ENCODE peak calls at places on chromosomes 13 and 19, in four cellular contexts. One of them, this sample, is unnamed. For H3K4me1, the result is how much of the 10 kb centered on the place peaks cover.

GRCh38 chr13:60922526-60923231 is 493.0 kb downstream of the PCDH20 start:
- DNase-seq in ascending aorta: no peak
- DNase-seq in left lung: no peak
- DNase-seq in Peyer's patch: no peak
- DNase-seq in this sample: no peak

GRCh38 chr19:13843104-13843921 is 33.6 kb upstream of the NANOS3 start:
- DNase-seq in left lung: peak
- DNase-seq in Peyer's patch: peak
- DNase-seq in ascending aorta: peak
- DNase-seq in this sample: peak

GRCh38 chr13:52850396-52851152 is 2.1 kb upstream of the PCDH8 start:
- DNase-seq in left lung: peak
- DNase-seq in ascending aorta: peak
- DNase-seq in Peyer's patch: peak
- DNase-seq in this sample: peak

GRCh38 chr19:3178973-3179738 is 587 bp downstream of the S1PR4 start:
- DNase-seq in left lung: peak
- DNase-seq in Peyer's patch: peak
- DNase-seq in ascending aorta: no peak
- DNase-seq in this sample: peak

GRCh38 chr13:49676581-49677298 is 14.5 kb downstream of the EBPL start:
- DNase-seq in left lung: no peak
- DNase-seq in Peyer's patch: no peak
- DNase-seq in ascending aorta: no peak
- DNase-seq in this sample: no peak

GRCh38 chr19:47228168-47228936 is 2.6 kb downstream of the BBC3 start:
- DNase-seq in ascending aorta: peak
- DNase-seq in left lung: no peak
- DNase-seq in Peyer's patch: peak
- DNase-seq in this sample: peak

GRCh38 chr13:74290324-74290773 is 156.1 kb upstream of the KLF12 start:
- DNase-seq in Peyer's patch: peak
- DNase-seq in left lung: no peak
- DNase-seq in ascending aorta: peak
- DNase-seq in this sample: peak

GRCh38 chr19:37874784-37875183 is 31.6 kb downstream of the WDR87 start:
- DNase-seq in left lung: no peak
- DNase-seq in Peyer's patch: no peak
- DNase-seq in ascending aorta: no peak
- DNase-seq in this sample: no peak

GRCh38 chr19:33392341-33393285 is 19.1 kb downstream of the CEBPG start:
- DNase-seq in left lung: peak
- DNase-seq in Peyer's patch: peak
- DNase-seq in ascending aorta: no peak
- DNase-seq in this sample: peak

GRCh38 chr13:32940601-32941000 is 75.6 kb upstream of the KL start:
- DNase-seq in ascending aorta: no peak
- DNase-seq in Peyer's patch: no peak
- DNase-seq in left lung: no peak
- DNase-seq in this sample: no peak

GRCh38 chr19:19871932-19872331 is 6.2 kb downstream of the ZNF253 start:
- DNase-seq in Peyer's patch: no peak
- DNase-seq in left lung: no peak
- DNase-seq in ascending aorta: no peak
- DNase-seq in this sample: no peak

GRCh38 chr13:105050696-105051095 is 1484.8 kb downstream of the EFNB2 start:
- DNase-seq in Peyer's patch: no peak
- DNase-seq in ascending aorta: no peak
- DNase-seq in left lung: no peak
- DNase-seq in this sample: no peak

GRCh38 chr13:27712421-27712820 is 79.9 kb upstream of the GSX1 start:
- DNase-seq in left lung: no peak
- DNase-seq in Peyer's patch: peak
- DNase-seq in ascending aorta: no peak
- DNase-seq in this sample: peak

GRCh38 chr13:27923794-27924528 is 4.2 kb downstream of the PDX1 start:
- DNase-seq in ascending aorta: no peak
- DNase-seq in left lung: peak
- DNase-seq in Peyer's patch: no peak
- DNase-seq in this sample: no peak

GRCh38 chr19:55255618-55256423 is 3.0 kb downstream of the PPP6R1 start:
- DNase-seq in Peyer's patch: peak
- DNase-seq in ascending aorta: no peak
- DNase-seq in left lung: peak
- DNase-seq in this sample: no peak

GRCh38 chr13:77507931-77508776 is 27.4 kb upstream of the SCEL start:
- DNase-seq in Peyer's patch: no peak
- DNase-seq in ascending aorta: no peak
- DNase-seq in left lung: no peak
- DNase-seq in this sample: no peak

GRCh38 chr19:43721469-43722048 is 5.7 kb downstream of the IRGC start:
- DNase-seq in Peyer's patch: no peak
- DNase-seq in ascending aorta: no peak
- DNase-seq in left lung: no peak
- DNase-seq in this sample: no peak

GRCh38 chr13:73338389-73338788 is 279.6 kb downstream of the KLF5 start:
- DNase-seq in Peyer's patch: no peak
- DNase-seq in ascending aorta: no peak
- DNase-seq in left lung: no peak
- DNase-seq in this sample: no peak

GRCh38 chr13:93878675-93879074 is 600.8 kb downstream of the DCT start:
- DNase-seq in Peyer's patch: no peak
- DNase-seq in left lung: no peak
- DNase-seq in ascending aorta: no peak
- DNase-seq in this sample: no peak

DNA sequence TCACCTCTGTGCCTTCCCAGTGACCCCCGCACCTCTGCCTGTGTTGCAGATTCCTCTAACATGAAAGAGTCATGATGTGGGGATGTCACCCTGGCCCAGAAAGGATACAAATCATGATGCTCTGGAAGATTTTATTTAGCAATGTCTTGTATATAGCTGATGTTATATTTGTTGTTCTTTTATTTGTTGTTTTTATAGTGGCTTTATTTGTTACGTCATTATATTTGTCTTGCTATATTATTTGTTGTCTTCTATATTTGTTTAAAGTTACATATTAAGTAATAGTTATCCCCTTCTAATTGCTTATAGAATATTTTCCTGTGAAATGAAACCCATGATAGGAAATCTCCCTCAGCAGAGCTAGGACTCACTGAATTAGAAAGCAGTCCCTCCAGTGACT is 1149.2 kb downstream of the UQCRFS1 start:
- DNase-seq in Peyer's patch: no peak
- DNase-seq in ascending aorta: no peak
- DNase-seq in left lung: no peak
- DNase-seq in this sample: no peak
- H3K4me1 ChIP-seq in Peyer's patch: under half
- H3K4me1 ChIP-seq in ascending aorta: under half
- H3K4me1 ChIP-seq in left lung: under half
- H3K4me1 ChIP-seq in this sample: under half

GRCh38 chr19:12841094-12841493 is 2.8 kb downstream of the MAST1 start:
- DNase-seq in Peyer's patch: no peak
- DNase-seq in ascending aorta: no peak
- DNase-seq in left lung: no peak
- DNase-seq in this sample: peak
- H3K4me3 ChIP-seq in Peyer's patch: no peak
- H3K4me3 ChIP-seq in ascending aorta: peak
- H3K4me3 ChIP-seq in left lung: no peak
- H3K4me3 ChIP-seq in this sample: no peak

DNA sequence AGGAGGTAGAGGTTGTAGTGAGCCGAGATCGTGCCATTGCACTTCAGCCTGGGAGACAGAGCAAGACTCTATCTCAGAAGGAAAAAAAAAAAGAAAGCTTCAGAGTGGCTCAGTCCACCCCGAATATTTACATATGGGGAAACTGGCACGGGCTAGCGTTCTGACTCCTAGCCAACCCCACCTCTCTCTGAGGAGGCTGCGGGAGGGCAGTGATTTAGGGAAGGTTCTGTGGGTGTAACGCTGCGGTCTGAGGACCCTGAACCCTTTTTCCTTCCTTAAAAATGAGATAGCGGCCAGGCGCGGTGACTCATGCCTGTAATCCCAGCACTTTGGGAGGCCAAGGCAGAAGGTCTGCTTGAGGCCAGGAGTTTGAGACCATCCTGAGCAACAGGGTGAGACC is 5.0 kb downstream of the LRRC25 start:
- DNase-seq in ascending aorta: peak
- DNase-seq in Peyer's patch: peak
- DNase-seq in left lung: peak
- DNase-seq in this sample: peak
- H3K4me1 ChIP-seq in ascending aorta: under half
- H3K4me1 ChIP-seq in Peyer's patch: under half
- H3K4me1 ChIP-seq in left lung: under half
- H3K4me1 ChIP-seq in this sample: under half

DNA sequence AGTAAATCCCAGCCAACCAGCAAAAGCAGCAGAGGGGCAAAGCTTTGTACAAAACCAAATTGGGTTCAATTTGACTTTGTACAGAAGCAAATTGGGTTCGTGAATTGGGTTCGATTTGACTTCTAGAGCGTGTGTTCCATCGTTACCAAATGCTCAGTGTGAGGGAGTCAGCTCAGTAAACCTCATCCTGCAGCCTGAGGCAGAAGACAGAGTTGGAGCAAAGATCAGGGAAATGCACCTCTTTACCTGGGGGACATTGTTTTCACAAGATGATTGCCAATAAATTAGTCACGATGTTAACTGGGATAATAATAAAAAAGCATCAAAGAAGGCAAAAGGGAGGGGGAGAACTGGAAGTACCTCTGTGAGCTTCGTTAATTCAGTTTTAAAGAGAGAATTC is 1.5 kb downstream of the RAB20 start:
- DNase-seq in Peyer's patch: no peak
- DNase-seq in left lung: no peak
- DNase-seq in ascending aorta: no peak
- DNase-seq in this sample: no peak
- H3K4me3 ChIP-seq in Peyer's patch: peak
- H3K4me3 ChIP-seq in left lung: peak
- H3K4me3 ChIP-seq in ascending aorta: peak
- H3K4me3 ChIP-seq in this sample: peak

GRCh38 chr13:20288561-20288960 is 56.4 kb upstream of the GJB6 start:
- DNase-seq in Peyer's patch: no peak
- DNase-seq in ascending aorta: no peak
- DNase-seq in left lung: no peak
- DNase-seq in this sample: no peak

GRCh38 chr13:20291037-20291436 is 58.9 kb upstream of the GJB6 start:
- DNase-seq in Peyer's patch: no peak
- DNase-seq in left lung: no peak
- DNase-seq in ascending aorta: no peak
- DNase-seq in this sample: no peak

GRCh38 chr13:20287976-20288375 is 55.9 kb upstream of the GJB6 start:
- DNase-seq in ascending aorta: no peak
- DNase-seq in Peyer's patch: no peak
- DNase-seq in left lung: no peak
- DNase-seq in this sample: no peak

GRCh38 chr13:20285530-20285929 is 53.4 kb upstream of the GJB6 start:
- DNase-seq in Peyer's patch: no peak
- DNase-seq in left lung: no peak
- DNase-seq in ascending aorta: no peak
- DNase-seq in this sample: no peak
- H3K4me1 ChIP-seq in Peyer's patch: under half
- H3K4me1 ChIP-seq in left lung: under half
- H3K4me1 ChIP-seq in ascending aorta: under half
- H3K4me1 ChIP-seq in this sample: under half

GRCh38 chr13:24746618-24747247 is 17.2 kb upstream of the RNF17 start:
- DNase-seq in ascending aorta: no peak
- DNase-seq in left lung: no peak
- DNase-seq in Peyer's patch: no peak
- DNase-seq in this sample: no peak
- H3K4me3 ChIP-seq in ascending aorta: peak
- H3K4me3 ChIP-seq in left lung: peak
- H3K4me3 ChIP-seq in Peyer's patch: no peak
- H3K4me3 ChIP-seq in this sample: no peak

GRCh38 chr19:30425885-30426838 is 54.0 kb downstream of the ZNF536 start:
- DNase-seq in Peyer's patch: no peak
- DNase-seq in left lung: no peak
- DNase-seq in ascending aorta: no peak
- DNase-seq in this sample: no peak
- H3K4me1 ChIP-seq in Peyer's patch: under half
- H3K4me1 ChIP-seq in left lung: under half
- H3K4me1 ChIP-seq in ascending aorta: under half
- H3K4me1 ChIP-seq in this sample: under half

DNA sequence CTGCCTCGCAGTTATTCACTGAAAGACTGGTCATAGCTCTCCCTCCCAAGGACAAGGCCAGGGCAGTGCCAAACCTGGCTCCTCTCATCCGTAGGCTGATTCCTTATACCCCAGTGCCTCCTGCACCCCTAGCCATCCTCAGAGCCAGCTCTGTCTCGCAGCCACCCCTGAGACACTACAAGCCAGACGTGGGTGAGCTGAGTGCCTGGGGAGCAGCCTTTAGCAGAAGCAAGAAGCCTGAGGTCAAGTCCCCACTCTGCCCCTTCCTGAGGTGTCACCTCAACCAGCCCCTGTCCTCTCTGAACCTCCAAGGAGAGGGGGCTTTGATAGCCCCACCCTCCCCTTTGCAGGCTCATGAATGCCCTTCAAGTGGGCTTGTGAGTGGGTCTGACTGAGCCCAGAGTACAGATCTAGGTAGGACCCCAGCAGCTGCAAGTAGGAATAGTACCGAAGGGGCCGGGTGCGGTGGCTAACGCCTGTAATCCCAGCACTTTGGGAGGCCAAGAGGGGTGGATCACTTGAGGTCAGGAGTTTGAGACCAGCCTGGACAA is 14.8 kb upstream of the AKAP8L start:
- DNase-seq in left lung: no peak
- DNase-seq in ascending aorta: no peak
- DNase-seq in Peyer's patch: no peak
- DNase-seq in this sample: no peak
- H3K4me3 ChIP-seq in left lung: no peak
- H3K4me3 ChIP-seq in ascending aorta: peak
- H3K4me3 ChIP-seq in Peyer's patch: peak
- H3K4me3 ChIP-seq in this sample: peak

DNA sequence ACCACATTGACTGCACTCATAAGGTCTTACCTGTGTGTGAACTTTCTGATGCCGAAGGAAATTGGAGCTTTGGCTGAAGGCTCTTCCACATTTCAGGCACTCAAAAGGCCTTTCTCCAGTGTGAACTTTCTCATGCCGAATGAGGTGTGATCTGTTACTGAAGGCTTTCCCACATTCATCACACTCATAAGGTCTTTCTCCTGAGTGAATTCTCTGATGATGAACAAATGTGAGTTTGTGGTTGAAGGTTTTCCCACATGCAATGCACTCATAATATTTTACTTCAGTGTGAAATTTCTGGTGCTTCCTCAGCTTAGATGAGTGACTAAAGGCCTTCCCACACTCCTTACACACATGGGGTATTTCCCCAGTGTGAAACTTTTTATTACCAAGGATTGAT is 5.7 kb downstream of the ZNF132 start:
- DNase-seq in left lung: no peak
- DNase-seq in ascending aorta: no peak
- DNase-seq in Peyer's patch: no peak
- DNase-seq in this sample: no peak
- H3K4me1 ChIP-seq in left lung: under half
- H3K4me1 ChIP-seq in ascending aorta: under half
- H3K4me1 ChIP-seq in Peyer's patch: under half
- H3K4me1 ChIP-seq in this sample: under half